ENCODE peak calls at places on chromosomes 5 and 9, in four cellular contexts. One of them, this sample, is unnamed.

GRCh38 chr9:71806916-71807315 is 38.6 kb upstream of the CEMIP2 start:
- DNase-seq in right atrium auricular region: no peak
- DNase-seq in GM23338: peak; percentile 91
- DNase-seq in astrocyte of the spinal cord: peak; percentile 65
- DNase-seq in this sample: no peak

GRCh38 chr5:125317546-125317995 is 571.1 kb upstream of the ZNF608 start:
- DNase-seq in right atrium auricular region: no peak
- DNase-seq in astrocyte of the spinal cord: no peak
- DNase-seq in GM23338: peak; percentile 73
- DNase-seq in this sample: no peak

GRCh38 chr9:85723220-85723619 is 18.5 kb downstream of the AGTPBP1 start:
- DNase-seq in right atrium auricular region: no peak
- DNase-seq in GM23338: peak; percentile 86
- DNase-seq in astrocyte of the spinal cord: peak; percentile 45
- DNase-seq in this sample: no peak

GRCh38 chr9:18385676-18386075 is 88.3 kb upstream of the ADAMTSL1 start:
- DNase-seq in GM23338: no peak
- DNase-seq in right atrium auricular region: no peak
- DNase-seq in astrocyte of the spinal cord: no peak
- DNase-seq in this sample: peak; percentile 93

GRCh38 chr5:65359569-65359968 is 122.2 kb downstream of the ADAMTS6 start:
- DNase-seq in right atrium auricular region: no peak
- DNase-seq in astrocyte of the spinal cord: no peak
- DNase-seq in GM23338: no peak
- DNase-seq in this sample: no peak

GRCh38 chr5:179839328-179840256 is 18.9 kb downstream of the SQSTM1 start:
- DNase-seq in astrocyte of the spinal cord: no peak
- DNase-seq in right atrium auricular region: peak; percentile 56
- DNase-seq in GM23338: no peak
- DNase-seq in this sample: no peak

GRCh38 chr9:107847977-107848376 is 358.4 kb upstream of the KLF4 start:
- DNase-seq in right atrium auricular region: no peak
- DNase-seq in GM23338: no peak
- DNase-seq in astrocyte of the spinal cord: peak; percentile 20
- DNase-seq in this sample: peak; percentile 27

GRCh38 chr5:147742151-147742550 is 40.4 kb downstream of the JAKMIP2 start:
- DNase-seq in astrocyte of the spinal cord: no peak
- DNase-seq in right atrium auricular region: no peak
- DNase-seq in GM23338: no peak
- DNase-seq in this sample: no peak

GRCh38 chr5:17743580-17744435 is 109.5 kb downstream of the TAF11L14 start:
- DNase-seq in right atrium auricular region: no peak
- DNase-seq in astrocyte of the spinal cord: peak; percentile 90
- DNase-seq in GM23338: no peak
- DNase-seq in this sample: no peak

GRCh38 chr9:109725460-109725859 is 54.5 kb upstream of the PALM2AKAP2 start:
- DNase-seq in astrocyte of the spinal cord: no peak
- DNase-seq in right atrium auricular region: no peak
- DNase-seq in GM23338: no peak
- DNase-seq in this sample: no peak

GRCh38 chr5:176538985-176539384 is 1.8 kb upstream of the RNF44 start:
- DNase-seq in astrocyte of the spinal cord: no peak
- DNase-seq in GM23338: no peak
- DNase-seq in right atrium auricular region: no peak
- DNase-seq in this sample: no peak

GRCh38 chr5:176540476-176540899 is 3.3 kb upstream of the RNF44 start:
- DNase-seq in right atrium auricular region: no peak
- DNase-seq in astrocyte of the spinal cord: no peak
- DNase-seq in GM23338: no peak
- DNase-seq in this sample: no peak

GRCh38 chr5:176536902-176537607 is at the start of gene RNF44:
- DNase-seq in GM23338: peak; percentile 98
- DNase-seq in right atrium auricular region: peak; percentile 99
- DNase-seq in astrocyte of the spinal cord: peak; percentile 99
- DNase-seq in this sample: peak; percentile 92

GRCh38 chr5:176537608-176538504 is 654 bp upstream of the RNF44 start:
- DNase-seq in GM23338: peak; percentile 99
- DNase-seq in right atrium auricular region: peak; percentile 100
- DNase-seq in astrocyte of the spinal cord: peak; percentile 100
- DNase-seq in this sample: peak; percentile 98

GRCh38 chr5:176538505-176538806 is 1.3 kb upstream of the RNF44 start:
- DNase-seq in GM23338: peak; percentile 64
- DNase-seq in astrocyte of the spinal cord: no peak
- DNase-seq in right atrium auricular region: no peak
- DNase-seq in this sample: no peak
- H3K4me3 ChIP-seq in GM23338: peak overlapping the region; percentile 47
- H3K4me3 ChIP-seq in astrocyte of the spinal cord: no peak overlapping the region
- H3K4me3 ChIP-seq in right atrium auricular region: no peak overlapping the region
- H3K4me3 ChIP-seq in this sample: no peak overlapping the region

GRCh38 chr5:41508696-41509398 is 1.6 kb downstream of the PLCXD3 start:
- DNase-seq in GM23338: no peak
- DNase-seq in astrocyte of the spinal cord: no peak
- DNase-seq in right atrium auricular region: no peak
- DNase-seq in this sample: no peak
- H3K4me3 ChIP-seq in GM23338: peak overlapping the region; percentile 77
- H3K4me3 ChIP-seq in astrocyte of the spinal cord: peak overlapping the region; percentile 46
- H3K4me3 ChIP-seq in right atrium auricular region: peak overlapping the region; percentile 66
- H3K4me3 ChIP-seq in this sample: no peak overlapping the region

GRCh38 chr9:72894342-72894741 is 58.5 kb downstream of the ALDH1A1 start:
- DNase-seq in GM23338: no peak
- DNase-seq in right atrium auricular region: no peak
- DNase-seq in astrocyte of the spinal cord: peak; percentile 90
- DNase-seq in this sample: peak; percentile 27
- H3K4me3 ChIP-seq in GM23338: no peak overlapping the region
- H3K4me3 ChIP-seq in right atrium auricular region: no peak overlapping the region
- H3K4me3 ChIP-seq in astrocyte of the spinal cord: no peak overlapping the region
- H3K4me3 ChIP-seq in this sample: no peak overlapping the region

GRCh38 chr5:139273572-139274264 is 19.8 kb upstream of the MATR3 start:
- DNase-seq in astrocyte of the spinal cord: peak; percentile 85
- DNase-seq in GM23338: peak; percentile 93
- DNase-seq in right atrium auricular region: peak; percentile 87
- DNase-seq in this sample: no peak

GRCh38 chr5:139275536-139276297 is 17.8 kb upstream of the MATR3 start:
- DNase-seq in right atrium auricular region: no peak
- DNase-seq in GM23338: no peak
- DNase-seq in astrocyte of the spinal cord: no peak
- DNase-seq in this sample: no peak

GRCh38 chr5:139277171-139277570 is 16.4 kb upstream of the MATR3 start:
- DNase-seq in astrocyte of the spinal cord: no peak
- DNase-seq in GM23338: no peak
- DNase-seq in right atrium auricular region: no peak
- DNase-seq in this sample: no peak

GRCh38 chr5:139278540-139279274 is 14.8 kb upstream of the MATR3 start:
- DNase-seq in GM23338: no peak
- DNase-seq in astrocyte of the spinal cord: no peak
- DNase-seq in right atrium auricular region: no peak
- DNase-seq in this sample: no peak

GRCh38 chr5:139276426-139276825 is 17.1 kb upstream of the MATR3 start:
- DNase-seq in GM23338: no peak
- DNase-seq in right atrium auricular region: no peak
- DNase-seq in astrocyte of the spinal cord: no peak
- DNase-seq in this sample: no peak
- H3K4me3 ChIP-seq in GM23338: peak overlapping the region; percentile 100
- H3K4me3 ChIP-seq in right atrium auricular region: no peak overlapping the region
- H3K4me3 ChIP-seq in astrocyte of the spinal cord: no peak overlapping the region
- H3K4me3 ChIP-seq in this sample: no peak overlapping the region

GRCh38 chr5:16737173-16737572 is 120.4 kb upstream of the RETREG1 start:
- DNase-seq in astrocyte of the spinal cord: no peak
- DNase-seq in GM23338: no peak
- DNase-seq in right atrium auricular region: no peak
- DNase-seq in this sample: no peak

GRCh38 chr5:16740046-16740445 is 123.2 kb upstream of the RETREG1 start:
- DNase-seq in GM23338: no peak
- DNase-seq in right atrium auricular region: no peak
- DNase-seq in astrocyte of the spinal cord: no peak
- DNase-seq in this sample: no peak

GRCh38 chr5:16735092-16735970 is 118.5 kb upstream of the RETREG1 start:
- DNase-seq in astrocyte of the spinal cord: no peak
- DNase-seq in GM23338: no peak
- DNase-seq in right atrium auricular region: no peak
- DNase-seq in this sample: no peak

GRCh38 chr5:16736158-16736994 is 119.6 kb upstream of the RETREG1 start:
- DNase-seq in GM23338: peak; percentile 80
- DNase-seq in astrocyte of the spinal cord: peak; percentile 75
- DNase-seq in right atrium auricular region: no peak
- DNase-seq in this sample: no peak

GRCh38 chr5:16737620-16738364 is 121.0 kb upstream of the RETREG1 start:
- DNase-seq in GM23338: peak; percentile 83
- DNase-seq in right atrium auricular region: no peak
- DNase-seq in astrocyte of the spinal cord: peak; percentile 6
- DNase-seq in this sample: no peak
- H3K4me3 ChIP-seq in GM23338: peak overlapping the region; percentile 74
- H3K4me3 ChIP-seq in right atrium auricular region: no peak overlapping the region
- H3K4me3 ChIP-seq in astrocyte of the spinal cord: no peak overlapping the region
- H3K4me3 ChIP-seq in this sample: no peak overlapping the region

DNA sequence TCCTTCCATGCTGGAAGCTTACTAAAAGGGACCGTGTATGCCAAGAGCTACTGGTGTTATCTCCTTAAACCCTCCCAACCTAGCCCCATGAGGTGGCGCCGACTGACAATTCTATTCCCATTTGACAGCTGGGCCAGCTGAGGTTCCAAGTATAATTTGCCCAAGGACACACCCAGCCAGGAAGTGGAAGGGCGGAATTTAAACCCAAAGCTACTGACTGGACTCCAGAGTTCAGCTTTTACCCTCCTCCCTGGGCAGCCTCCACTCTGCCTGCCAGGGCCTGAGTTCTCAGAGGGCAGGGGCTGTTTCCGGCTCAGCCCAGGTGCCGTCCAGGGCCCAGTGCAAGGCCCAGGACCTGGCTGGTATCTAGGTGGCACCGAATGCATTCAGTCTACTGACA is 71.8 kb downstream of the C9orf50 start:
- DNase-seq in astrocyte of the spinal cord: no peak
- DNase-seq in right atrium auricular region: no peak
- DNase-seq in GM23338: no peak
- DNase-seq in this sample: no peak
- H3K4me3 ChIP-seq in astrocyte of the spinal cord: peak overlapping the region; percentile 28
- H3K4me3 ChIP-seq in right atrium auricular region: no peak overlapping the region
- H3K4me3 ChIP-seq in GM23338: peak overlapping the region; percentile 65
- H3K4me3 ChIP-seq in this sample: no peak overlapping the region

DNA sequence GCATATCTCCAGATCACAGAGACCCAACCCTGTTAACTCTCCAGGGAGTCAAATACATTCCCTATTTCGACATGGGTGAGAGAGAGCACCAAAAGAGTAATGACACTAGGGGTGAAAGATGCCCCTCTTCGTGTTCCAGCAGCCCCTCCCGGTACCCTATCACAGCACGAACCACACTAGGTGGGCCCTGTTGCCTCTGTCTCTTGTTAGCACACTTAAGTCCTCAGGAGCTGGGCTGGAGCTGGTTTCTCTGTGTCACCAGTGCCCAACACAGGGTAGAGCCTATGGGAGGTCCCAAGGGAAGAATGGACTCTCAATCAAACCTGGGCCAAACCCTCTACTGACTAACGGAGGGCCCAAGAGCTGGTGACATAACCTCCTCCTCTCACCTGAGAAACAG is 1.2 kb downstream of the CDK20 start:
- DNase-seq in GM23338: no peak
- DNase-seq in right atrium auricular region: no peak
- DNase-seq in astrocyte of the spinal cord: no peak
- DNase-seq in this sample: no peak
- H3K4me3 ChIP-seq in GM23338: no peak overlapping the region
- H3K4me3 ChIP-seq in right atrium auricular region: no peak overlapping the region
- H3K4me3 ChIP-seq in astrocyte of the spinal cord: no peak overlapping the region
- H3K4me3 ChIP-seq in this sample: no peak overlapping the region

GRCh38 chr5:151078490-151079262 is 2.2 kb downstream of the TNIP1 start:
- DNase-seq in GM23338: no peak
- DNase-seq in right atrium auricular region: no peak
- DNase-seq in astrocyte of the spinal cord: no peak
- DNase-seq in this sample: no peak
- H3K4me3 ChIP-seq in GM23338: no peak overlapping the region
- H3K4me3 ChIP-seq in right atrium auricular region: no peak overlapping the region
- H3K4me3 ChIP-seq in astrocyte of the spinal cord: no peak overlapping the region
- H3K4me3 ChIP-seq in this sample: no peak overlapping the region